ENCODE peak calls at places on chromosome 6, in five cellular contexts. M is Panc1, I is heart left ventricle, W is right lobe of liver, K is PC-3. C is an unnamed sample. For H3K27me3, the result is how much of the 10 kb centered on the place peaks cover.

GRCh38 chr6:404685-405423 is 13.3 kb downstream of the IRF4 start:
- DNase-seq in W (no peak), M (no peak), K (no peak), I (no peak), C (no peak)

GRCh38 chr6:7640607-7641577 is 50.9 kb downstream of the SNRNP48 start:
- DNase-seq in K (peak), W (no peak), M (no peak), I (no peak), C (peak)

GRCh38 chr6:141203902-141204575 is 928.7 kb upstream of the GJE1 start:
- DNase-seq in W (no peak), K (no peak), I (no peak), M (no peak), C (no peak)

GRCh38 chr6:146287691-146288369 is 255.8 kb upstream of the RAB32 start:
- DNase-seq in W (no peak), K (no peak), M (no peak), I (no peak), C (no peak)

GRCh38 chr6:140766999-140767398 is 1365.7 kb upstream of the GJE1 start:
- DNase-seq in W (no peak), K (no peak), I (no peak), M (no peak), C (no peak)

GRCh38 chr6:4134841-4135664 is at the start of gene ECI2:
- DNase-seq in M (no peak), I (peak), K (peak), W (peak), C (no peak)

GRCh38 chr6:169398342-169399105 is 144.9 kb upstream of the THBS2 start:
- DNase-seq in I (no peak), W (no peak), K (no peak), M (no peak), C (no peak)

GRCh38 chr6:126812651-126813050 is 305.8 kb upstream of the RSPO3 start:
- DNase-seq in K (no peak), M (no peak), I (no peak), W (no peak), C (peak)

GRCh38 chr6:166563805-166564204 is 22.7 kb downstream of the RAMACL start:
- DNase-seq in M (no peak), K (no peak), W (no peak), I (no peak), C (no peak)

GRCh38 chr6:135647521-135647920 is 150.0 kb upstream of the AHI1 start:
- DNase-seq in K (no peak), I (no peak), M (no peak), W (no peak), C (no peak)

GRCh38 chr6:71056656-71057055 is 99.8 kb upstream of the B3GAT2 start:
- DNase-seq in W (no peak), M (no peak), K (no peak), I (no peak), C (no peak)

GRCh38 chr6:43931201-43931600 is 161.2 kb downstream of the VEGFA start:
- DNase-seq in M (no peak), K (no peak), W (no peak), I (no peak), C (no peak)

GRCh38 chr6:5425267-5425666 is 164.0 kb downstream of the FARS2 start:
- DNase-seq in K (no peak), I (no peak), M (no peak), W (no peak), C (no peak)

GRCh38 chr6:161186173-161186769 is 87.6 kb downstream of the AGPAT4 start:
- DNase-seq in M (peak), W (peak), I (no peak), K (peak), C (peak)

GRCh38 chr6:86969573-86969972 is 32.2 kb downstream of the HTR1E start:
- DNase-seq in M (no peak), I (no peak), K (peak), W (no peak), C (no peak)

GRCh38 chr6:82040405-82041221 is 206.9 kb downstream of the IBTK start:
- DNase-seq in K (peak), M (no peak), W (no peak), I (peak), C (no peak)

GRCh38 chr6:85079761-85080160 is 315.4 kb upstream of the TBX18 start:
- DNase-seq in M (no peak), I (no peak), K (no peak), W (no peak), C (no peak)
- H3K27me3 ChIP-seq in M (under half), I (under half), K (under half), W (under half), C (under half)

DNA sequence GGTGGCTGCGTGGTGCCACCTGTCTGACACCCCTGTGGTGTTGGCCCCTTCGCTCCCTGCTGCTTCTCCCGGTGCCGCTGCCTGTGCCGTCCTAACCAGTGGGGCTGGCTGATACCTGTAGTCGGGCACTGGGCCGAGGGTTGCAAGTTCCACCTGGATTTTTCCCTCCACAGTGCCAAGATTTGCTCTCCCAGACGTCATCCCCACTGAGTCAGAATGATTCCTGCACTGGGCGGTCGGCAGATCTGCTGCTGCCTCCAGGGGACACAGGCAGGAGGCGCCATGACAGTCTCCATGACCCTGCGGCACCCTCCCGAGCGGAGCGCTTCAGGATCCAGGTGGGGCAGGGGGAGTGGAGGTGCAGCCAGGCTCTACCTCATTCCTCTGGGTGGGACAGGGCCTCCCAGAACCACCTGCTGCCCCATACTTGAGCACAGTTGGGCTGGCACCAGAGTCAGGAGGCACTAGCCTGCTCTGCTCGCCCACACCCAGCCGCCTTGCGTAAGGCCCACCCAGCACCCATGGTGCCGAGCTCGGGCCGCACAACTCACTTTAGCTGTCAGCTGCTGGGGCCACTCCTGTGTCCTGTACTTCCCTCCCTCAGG is 60.2 kb downstream of the TCP11 start:
- DNase-seq in I (peak), K (no peak), W (peak), M (no peak), C (no peak)
- TF ChIP-seq CTCF in I (no peak), K (no peak), W (no peak), M (no peak), C (no peak)

GRCh38 chr6:90214461-90214860 is 82.2 kb downstream of the BACH2 start:
- DNase-seq in K (no peak), I (no peak), W (no peak), M (no peak), C (no peak)
- H3K4me3 ChIP-seq in K (no peak), I (no peak), W (no peak), M (no peak), C (no peak)

GRCh38 chr6:98828210-98828798 is 6.1 kb upstream of the POU3F2 start:
- DNase-seq in W (no peak), K (no peak), I (no peak), M (no peak), C (no peak)
- H3K27me3 ChIP-seq in W (under half), K (half or more), I (half or more), M (half or more), C (half or more)

GRCh38 chr6:26575494-26575939 is 21.2 kb upstream of the ABT1 start:
- DNase-seq in K (no peak), W (no peak), I (no peak), M (peak), C (no peak)
- TF ChIP-seq CTCF in K (no peak), W (no peak), I (no peak), M (no peak), C (no peak)

GRCh38 chr6:31620586-31621319 is at the start of gene PRRC2A:
- DNase-seq in W (peak), K (no peak), I (no peak), M (no peak), C (no peak)

GRCh38 chr6:31622678-31623077 is 2.2 kb downstream of the PRRC2A start:
- DNase-seq in M (no peak), W (no peak), I (no peak), K (peak), C (no peak)

GRCh38 chr6:31621320-31621939 is 915 bp downstream of the PRRC2A start:
- DNase-seq in W (no peak), M (no peak), K (no peak), I (no peak), C (no peak)

GRCh38 chr6:31621991-31622390 is 1.5 kb downstream of the PRRC2A start:
- DNase-seq in K (peak), W (no peak), I (no peak), M (no peak), C (no peak)

DNA sequence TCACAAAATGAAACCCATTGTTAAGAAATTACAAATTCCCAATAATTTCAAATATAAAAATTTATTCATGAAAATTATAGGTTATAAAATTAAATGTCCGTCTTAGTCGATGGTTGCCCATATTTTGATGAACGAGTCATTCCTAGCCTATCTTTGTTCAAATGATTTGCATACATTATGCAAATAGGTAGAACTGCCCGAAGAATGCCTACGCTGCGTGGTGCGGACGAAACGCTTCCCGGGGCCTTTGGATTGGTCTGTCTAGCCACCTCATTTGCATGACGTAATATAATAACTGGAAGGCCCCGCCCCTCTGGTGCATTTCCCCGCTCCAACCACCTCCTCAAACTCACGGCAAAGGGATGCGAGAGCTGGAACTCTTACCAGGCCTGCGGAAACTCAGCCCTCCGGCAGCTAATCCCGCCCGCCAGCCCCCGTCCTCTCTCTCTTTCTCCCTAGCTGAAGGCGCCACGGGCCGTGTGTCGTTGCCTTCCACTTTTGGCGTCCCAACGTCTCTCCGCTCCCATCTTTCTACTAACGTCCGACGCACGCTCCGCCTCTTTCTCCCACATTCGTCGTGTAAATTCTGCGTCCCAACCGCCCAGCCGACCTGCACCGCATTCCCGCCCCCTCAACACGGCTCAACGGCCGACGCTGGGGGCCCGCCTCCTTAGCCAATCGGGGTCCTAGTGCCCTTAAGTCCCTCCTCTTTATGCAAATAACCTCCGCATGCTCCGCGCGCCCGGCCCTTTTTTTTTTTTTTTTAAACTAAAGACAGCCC is 520 bp upstream of the PRRC2A start:
- DNase-seq in W (peak), M (peak), K (peak), I (peak), C (peak)
- H3K4me3 ChIP-seq in W (peak), M (peak), K (peak), I (peak), C (peak)

GRCh38 chr6:39312912-39313525 is 1.2 kb downstream of the KCNK17 start:
- DNase-seq in I (no peak), W (peak), M (no peak), K (no peak), C (no peak)
- H3K27me3 ChIP-seq in I (under half), W (under half), M (under half), K (under half), C (under half)

GRCh38 chr6:157925771-157926170 is 55.9 kb upstream of the SYNJ2 start:
- DNase-seq in M (no peak), K (no peak), W (no peak), I (no peak), C (no peak)
- TF ChIP-seq CTCF in M (no peak), K (no peak), W (no peak), I (no peak), C (no peak)

GRCh38 chr6:89786970-89787369 is 32.6 kb downstream of the MDN1 start:
- DNase-seq in I (no peak), M (no peak), K (no peak), W (no peak), C (no peak)

GRCh38 chr6:89792881-89793280 is 26.7 kb downstream of the MDN1 start:
- DNase-seq in I (no peak), W (no peak), K (peak), M (peak), C (no peak)

GRCh38 chr6:89790403-89790802 is 29.2 kb downstream of the MDN1 start:
- DNase-seq in W (no peak), I (no peak), K (no peak), M (no peak), C (no peak)

GRCh38 chr6:89787660-89788338 is 31.8 kb downstream of the MDN1 start:
- DNase-seq in M (no peak), W (no peak), K (no peak), I (no peak), C (no peak)

GRCh38 chr6:89789980-89790379 is 29.6 kb downstream of the MDN1 start:
- DNase-seq in I (no peak), K (no peak), M (no peak), W (no peak), C (no peak)
- H3K4me3 ChIP-seq in I (no peak), K (no peak), M (no peak), W (no peak), C (no peak)